ENCODE peak calls at places on chromosomes 2 and 18, in nine cellular contexts. One of them, this sample, is unnamed.

GRCh38 chr2:131509615-131510014 is 17.4 kb upstream of the MZT2A start:
- DNase-seq in glutamatergic neuron: no peak
- DNase-seq in ascending aorta: no peak
- DNase-seq in left ventricle myocardium inferior: no peak
- DNase-seq in AG04450: no peak
- DNase-seq in left lung: no peak
- DNase-seq in epithelial cell of esophagus: no peak
- DNase-seq in Peyer's patch: no peak
- DNase-seq in GM12865: no peak
- DNase-seq in this sample: no peak

GRCh38 chr2:188974184-188974583 is at the start of gene COL3A1:
- DNase-seq in glutamatergic neuron: no peak
- DNase-seq in ascending aorta: no peak
- DNase-seq in left ventricle myocardium inferior: peak
- DNase-seq in AG04450: peak
- DNase-seq in left lung: no peak
- DNase-seq in epithelial cell of esophagus: no peak
- DNase-seq in Peyer's patch: no peak
- DNase-seq in GM12865: no peak
- DNase-seq in this sample: no peak

GRCh38 chr18:44465337-44465736 is 215.4 kb upstream of the SETBP1 start:
- DNase-seq in glutamatergic neuron: no peak
- DNase-seq in ascending aorta: no peak
- DNase-seq in left ventricle myocardium inferior: no peak
- DNase-seq in AG04450: no peak
- DNase-seq in left lung: no peak
- DNase-seq in epithelial cell of esophagus: no peak
- DNase-seq in Peyer's patch: no peak
- DNase-seq in GM12865: no peak
- DNase-seq in this sample: no peak

GRCh38 chr2:233074106-233074505 is 14.0 kb downstream of the INPP5D start:
- DNase-seq in glutamatergic neuron: no peak
- DNase-seq in ascending aorta: peak
- DNase-seq in left ventricle myocardium inferior: no peak
- DNase-seq in AG04450: no peak
- DNase-seq in left lung: no peak
- DNase-seq in epithelial cell of esophagus: no peak
- DNase-seq in Peyer's patch: peak
- DNase-seq in GM12865: no peak
- DNase-seq in this sample: no peak

GRCh38 chr2:3739313-3739712 is 35.9 kb downstream of the DCDC2C start:
- DNase-seq in glutamatergic neuron: no peak
- DNase-seq in ascending aorta: no peak
- DNase-seq in left ventricle myocardium inferior: no peak
- DNase-seq in AG04450: no peak
- DNase-seq in left lung: peak
- DNase-seq in epithelial cell of esophagus: no peak
- DNase-seq in Peyer's patch: no peak
- DNase-seq in GM12865: no peak
- DNase-seq in this sample: no peak

GRCh38 chr2:218270721-218271486 is 585 bp downstream of the PNKD start:
- DNase-seq in glutamatergic neuron: no peak
- DNase-seq in ascending aorta: peak
- DNase-seq in left ventricle myocardium inferior: no peak
- DNase-seq in AG04450: no peak
- DNase-seq in left lung: no peak
- DNase-seq in epithelial cell of esophagus: no peak
- DNase-seq in Peyer's patch: no peak
- DNase-seq in GM12865: no peak
- DNase-seq in this sample: no peak

GRCh38 chr2:74399785-74400184 is 19.7 kb upstream of the DCTN1 start:
- DNase-seq in glutamatergic neuron: no peak
- DNase-seq in ascending aorta: no peak
- DNase-seq in left ventricle myocardium inferior: no peak
- DNase-seq in AG04450: no peak
- DNase-seq in left lung: no peak
- DNase-seq in epithelial cell of esophagus: peak
- DNase-seq in Peyer's patch: no peak
- DNase-seq in GM12865: peak
- DNase-seq in this sample: no peak

GRCh38 chr2:113138428-113139322 is 11.3 kb downstream of the IL1RN start:
- DNase-seq in glutamatergic neuron: no peak
- DNase-seq in ascending aorta: peak
- DNase-seq in left ventricle myocardium inferior: no peak
- DNase-seq in AG04450: peak
- DNase-seq in left lung: no peak
- DNase-seq in epithelial cell of esophagus: peak
- DNase-seq in Peyer's patch: peak
- DNase-seq in GM12865: peak
- DNase-seq in this sample: no peak

GRCh38 chr2:78418041-78418440 is 607.5 kb upstream of the REG3G start:
- DNase-seq in glutamatergic neuron: no peak
- DNase-seq in ascending aorta: no peak
- DNase-seq in left ventricle myocardium inferior: no peak
- DNase-seq in AG04450: no peak
- DNase-seq in left lung: no peak
- DNase-seq in epithelial cell of esophagus: peak
- DNase-seq in Peyer's patch: no peak
- DNase-seq in GM12865: no peak
- DNase-seq in this sample: no peak

GRCh38 chr2:44360749-44361329 is 455 bp downstream of the PREPL start:
- DNase-seq in glutamatergic neuron: no peak
- DNase-seq in ascending aorta: no peak
- DNase-seq in left ventricle myocardium inferior: no peak
- DNase-seq in AG04450: no peak
- DNase-seq in left lung: no peak
- DNase-seq in epithelial cell of esophagus: peak
- DNase-seq in Peyer's patch: peak
- DNase-seq in GM12865: no peak
- DNase-seq in this sample: no peak

GRCh38 chr2:18991177-18992168 is 366.9 kb downstream of the OSR1 start:
- DNase-seq in glutamatergic neuron: no peak
- DNase-seq in ascending aorta: peak
- DNase-seq in left ventricle myocardium inferior: peak
- DNase-seq in AG04450: peak
- DNase-seq in left lung: peak
- DNase-seq in epithelial cell of esophagus: peak
- DNase-seq in Peyer's patch: no peak
- DNase-seq in GM12865: no peak
- DNase-seq in this sample: peak

GRCh38 chr2:5913729-5914390 is 221.7 kb downstream of the SOX11 start:
- DNase-seq in glutamatergic neuron: no peak
- DNase-seq in ascending aorta: no peak
- DNase-seq in left ventricle myocardium inferior: no peak
- DNase-seq in AG04450: no peak
- DNase-seq in left lung: no peak
- DNase-seq in epithelial cell of esophagus: no peak
- DNase-seq in Peyer's patch: no peak
- DNase-seq in GM12865: no peak
- DNase-seq in this sample: no peak

GRCh38 chr2:74507145-74507925 is at the start of gene PCGF1:
- DNase-seq in glutamatergic neuron: peak
- DNase-seq in ascending aorta: peak
- DNase-seq in left ventricle myocardium inferior: peak
- DNase-seq in AG04450: peak
- DNase-seq in left lung: peak
- DNase-seq in epithelial cell of esophagus: peak
- DNase-seq in Peyer's patch: peak
- DNase-seq in GM12865: peak
- DNase-seq in this sample: peak

GRCh38 chr2:26530141-26530540 is 52.2 kb upstream of the OTOF start:
- DNase-seq in glutamatergic neuron: no peak
- DNase-seq in ascending aorta: peak
- DNase-seq in left ventricle myocardium inferior: no peak
- DNase-seq in AG04450: no peak
- DNase-seq in left lung: no peak
- DNase-seq in epithelial cell of esophagus: no peak
- DNase-seq in Peyer's patch: no peak
- DNase-seq in GM12865: no peak
- DNase-seq in this sample: no peak

GRCh38 chr18:69874058-69874457 is 73.6 kb downstream of the CD226 start:
- DNase-seq in glutamatergic neuron: no peak
- DNase-seq in ascending aorta: no peak
- DNase-seq in left ventricle myocardium inferior: no peak
- DNase-seq in AG04450: no peak
- DNase-seq in left lung: no peak
- DNase-seq in epithelial cell of esophagus: peak
- DNase-seq in Peyer's patch: no peak
- DNase-seq in GM12865: no peak
- DNase-seq in this sample: no peak

GRCh38 chr18:2923464-2923863 is 76.7 kb downstream of the EMILIN2 start:
- DNase-seq in glutamatergic neuron: no peak
- DNase-seq in ascending aorta: no peak
- DNase-seq in left ventricle myocardium inferior: no peak
- DNase-seq in AG04450: no peak
- DNase-seq in left lung: no peak
- DNase-seq in epithelial cell of esophagus: peak
- DNase-seq in Peyer's patch: no peak
- DNase-seq in GM12865: no peak
- DNase-seq in this sample: no peak

GRCh38 chr2:196163285-196163684 is 8.1 kb downstream of the STK17B start:
- DNase-seq in glutamatergic neuron: no peak
- DNase-seq in ascending aorta: no peak
- DNase-seq in left ventricle myocardium inferior: no peak
- DNase-seq in AG04450: no peak
- DNase-seq in left lung: no peak
- DNase-seq in epithelial cell of esophagus: no peak
- DNase-seq in Peyer's patch: no peak
- DNase-seq in GM12865: no peak
- DNase-seq in this sample: no peak
- TF ChIP-seq CTCF in glutamatergic neuron: no peak
- TF ChIP-seq CTCF in ascending aorta: no peak
- TF ChIP-seq CTCF in left ventricle myocardium inferior: no peak
- TF ChIP-seq CTCF in AG04450: peak
- TF ChIP-seq CTCF in left lung: no peak
- TF ChIP-seq CTCF in epithelial cell of esophagus: no peak
- TF ChIP-seq CTCF in Peyer's patch: no peak
- TF ChIP-seq CTCF in GM12865: no peak
- TF ChIP-seq CTCF in this sample: no peak

GRCh38 chr18:8455661-8456614 is 153.3 kb upstream of the RAB12 start:
- DNase-seq in glutamatergic neuron: no peak
- DNase-seq in ascending aorta: no peak
- DNase-seq in left ventricle myocardium inferior: no peak
- DNase-seq in AG04450: no peak
- DNase-seq in left lung: no peak
- DNase-seq in epithelial cell of esophagus: no peak
- DNase-seq in Peyer's patch: no peak
- DNase-seq in GM12865: no peak
- DNase-seq in this sample: no peak
- TF ChIP-seq CTCF in glutamatergic neuron: no peak
- TF ChIP-seq CTCF in ascending aorta: no peak
- TF ChIP-seq CTCF in left ventricle myocardium inferior: no peak
- TF ChIP-seq CTCF in AG04450: no peak
- TF ChIP-seq CTCF in left lung: no peak
- TF ChIP-seq CTCF in epithelial cell of esophagus: no peak
- TF ChIP-seq CTCF in Peyer's patch: no peak
- TF ChIP-seq CTCF in GM12865: no peak
- TF ChIP-seq CTCF in this sample: no peak

GRCh38 chr18:26584745-26585144 is 36.4 kb upstream of the KCTD1 start:
- DNase-seq in glutamatergic neuron: no peak
- DNase-seq in ascending aorta: no peak
- DNase-seq in left ventricle myocardium inferior: no peak
- DNase-seq in AG04450: no peak
- DNase-seq in left lung: no peak
- DNase-seq in epithelial cell of esophagus: no peak
- DNase-seq in Peyer's patch: no peak
- DNase-seq in GM12865: no peak
- DNase-seq in this sample: no peak
- TF ChIP-seq CTCF in glutamatergic neuron: no peak
- TF ChIP-seq CTCF in ascending aorta: no peak
- TF ChIP-seq CTCF in left ventricle myocardium inferior: no peak
- TF ChIP-seq CTCF in AG04450: no peak
- TF ChIP-seq CTCF in left lung: no peak
- TF ChIP-seq CTCF in epithelial cell of esophagus: no peak
- TF ChIP-seq CTCF in Peyer's patch: no peak
- TF ChIP-seq CTCF in GM12865: no peak
- TF ChIP-seq CTCF in this sample: no peak

GRCh38 chr18:48347756-48348326 is 61.3 kb downstream of the ZBTB7C start:
- DNase-seq in glutamatergic neuron: no peak
- DNase-seq in ascending aorta: no peak
- DNase-seq in left ventricle myocardium inferior: no peak
- DNase-seq in AG04450: no peak
- DNase-seq in left lung: no peak
- DNase-seq in epithelial cell of esophagus: no peak
- DNase-seq in Peyer's patch: no peak
- DNase-seq in GM12865: no peak
- DNase-seq in this sample: no peak

GRCh38 chr18:48342588-48342987 is 66.6 kb downstream of the ZBTB7C start:
- DNase-seq in glutamatergic neuron: no peak
- DNase-seq in ascending aorta: no peak
- DNase-seq in left ventricle myocardium inferior: no peak
- DNase-seq in AG04450: no peak
- DNase-seq in left lung: no peak
- DNase-seq in epithelial cell of esophagus: no peak
- DNase-seq in Peyer's patch: no peak
- DNase-seq in GM12865: no peak
- DNase-seq in this sample: no peak

GRCh38 chr18:48342125-48342524 is 67.1 kb downstream of the ZBTB7C start:
- DNase-seq in glutamatergic neuron: no peak
- DNase-seq in ascending aorta: no peak
- DNase-seq in left ventricle myocardium inferior: no peak
- DNase-seq in AG04450: no peak
- DNase-seq in left lung: no peak
- DNase-seq in epithelial cell of esophagus: no peak
- DNase-seq in Peyer's patch: no peak
- DNase-seq in GM12865: no peak
- DNase-seq in this sample: no peak

GRCh38 chr18:48348739-48349138 is 60.4 kb downstream of the ZBTB7C start:
- DNase-seq in glutamatergic neuron: peak
- DNase-seq in ascending aorta: no peak
- DNase-seq in left ventricle myocardium inferior: no peak
- DNase-seq in AG04450: no peak
- DNase-seq in left lung: no peak
- DNase-seq in epithelial cell of esophagus: no peak
- DNase-seq in Peyer's patch: no peak
- DNase-seq in GM12865: no peak
- DNase-seq in this sample: no peak

DNA sequence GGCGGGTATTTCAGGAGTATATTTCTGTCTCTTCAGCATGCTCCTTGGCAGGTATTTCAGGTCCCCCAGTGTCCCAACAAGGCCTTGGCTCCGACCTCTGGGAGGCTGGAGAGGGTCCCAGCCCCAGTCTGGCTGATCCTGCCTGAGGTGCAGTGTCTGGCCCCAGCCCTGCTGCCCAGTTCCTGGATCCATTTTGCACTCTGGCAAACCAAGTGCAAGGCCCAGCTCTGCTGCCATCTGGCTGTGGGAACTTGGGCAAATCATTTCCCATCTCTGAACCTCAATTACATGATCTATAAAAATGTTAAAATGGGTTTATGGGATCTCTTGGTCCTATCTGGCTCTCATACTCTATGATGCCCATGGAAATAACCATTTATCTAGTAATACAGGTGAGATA is 63.6 kb downstream of the ZBTB7C start:
- DNase-seq in glutamatergic neuron: no peak
- DNase-seq in ascending aorta: no peak
- DNase-seq in left ventricle myocardium inferior: no peak
- DNase-seq in AG04450: no peak
- DNase-seq in left lung: no peak
- DNase-seq in epithelial cell of esophagus: peak
- DNase-seq in Peyer's patch: no peak
- DNase-seq in GM12865: no peak
- DNase-seq in this sample: no peak
- TF ChIP-seq CTCF in glutamatergic neuron: no peak
- TF ChIP-seq CTCF in ascending aorta: no peak
- TF ChIP-seq CTCF in left ventricle myocardium inferior: peak
- TF ChIP-seq CTCF in AG04450: peak
- TF ChIP-seq CTCF in left lung: peak
- TF ChIP-seq CTCF in epithelial cell of esophagus: peak
- TF ChIP-seq CTCF in Peyer's patch: no peak
- TF ChIP-seq CTCF in GM12865: no peak
- TF ChIP-seq CTCF in this sample: no peak